ENCODE peak calls at places on chromosomes 16 and 17, in nine cellular contexts. A, X, Q, V, G, T, R, O and H are unnamed samples.

GRCh38 chr17:77516902-77517301 is 376.1 kb downstream of the SEC14L1 start:
- DNase-seq in R (no peak), T (peak; percentile 41), X (no peak), G (peak; percentile 56), O (no peak), Q (no peak), A (no peak), V (peak; percentile 96), H (peak; percentile 12)

GRCh38 chr17:80498242-80498919 is 22.0 kb upstream of the NPTX1 start:
- DNase-seq in X (no peak), T (no peak), A (no peak), O (peak; percentile 77), R (no peak), G (peak; percentile 81), Q (no peak), V (peak; percentile 81), H (no peak)

GRCh38 chr17:38748329-38749221 is at the start of gene PCGF2:
- DNase-seq in O (peak; percentile 92), X (peak; percentile 94), G (peak; percentile 95), R (peak; percentile 99), V (peak; percentile 86), Q (peak; percentile 73), T (peak; percentile 98), A (peak; percentile 95), H (peak; percentile 92)

GRCh38 chr16:75289189-75289588 is 37.8 kb upstream of the BCAR1 start:
- DNase-seq in O (no peak), Q (no peak), T (no peak), A (no peak), X (no peak), V (no peak), R (no peak), G (peak; percentile 63), H (no peak)

GRCh38 chr17:49496183-49496865 is 1.2 kb downstream of the NGFR start:
- DNase-seq in R (peak; percentile 89), A (peak; percentile 83), G (peak; percentile 64), O (peak; percentile 79), X (peak; percentile 79), V (peak; percentile 44), Q (peak; percentile 79), T (peak; percentile 92), H (no peak)

GRCh38 chr17:17365476-17366110 is 62.4 kb downstream of the NT5M start:
- DNase-seq in G (no peak), A (no peak), V (no peak), R (no peak), T (no peak), Q (no peak), O (no peak), X (no peak), H (no peak)

GRCh38 chr17:2412561-2413021 is 11.7 kb upstream of the MNT start:
- DNase-seq in Q (no peak), A (no peak), V (no peak), G (peak; percentile 35), T (peak; percentile 69), X (no peak), R (no peak), O (no peak), H (no peak)

GRCh38 chr17:55495239-55495638 is 16.0 kb downstream of the SMIM36 start:
- DNase-seq in Q (no peak), A (no peak), T (no peak), G (no peak), X (no peak), R (no peak), V (no peak), O (no peak), H (no peak)

GRCh38 chr17:65013613-65014391 is 42.7 kb downstream of the GNA13 start:
- DNase-seq in O (no peak), X (no peak), V (peak; percentile 93), A (no peak), Q (no peak), G (peak; percentile 89), T (no peak), R (no peak), H (no peak)

GRCh38 chr16:4288148-4288921 is 15.5 kb upstream of the TFAP4 start:
- DNase-seq in G (peak; percentile 61), V (peak; percentile 70), X (peak; percentile 73), Q (peak; percentile 75), O (peak; percentile 82), T (peak; percentile 84), R (peak; percentile 66), A (peak; percentile 88), H (no peak)

GRCh38 chr16:48206594-48207242 is 37.4 kb upstream of the LONP2 start:
- DNase-seq in A (no peak), O (no peak), X (no peak), Q (peak; percentile 67), T (no peak), R (no peak), V (no peak), G (peak; percentile 59), H (no peak)

GRCh38 chr17:9062399-9062902 is 41.1 kb downstream of the NTN1 start:
- DNase-seq in X (no peak), O (no peak), Q (no peak), A (no peak), G (no peak), R (no peak), T (no peak), V (no peak), H (no peak)

GRCh38 chr16:66618588-66618987 is 14.1 kb downstream of the CMTM3 start:
- DNase-seq in A (no peak), R (peak; percentile 40), O (peak; percentile 34), T (no peak), V (peak; percentile 99), Q (no peak), G (peak; percentile 90), X (no peak), H (no peak)

GRCh38 chr16:278863-279366 is 1.5 kb upstream of the ARHGDIG start:
- DNase-seq in Q (no peak), A (no peak), O (no peak), R (no peak), V (peak; percentile 51), T (peak; percentile 34), G (peak; percentile 50), X (no peak), H (no peak)

GRCh38 chr16:920722-921121 is 50.1 kb downstream of the LMF1 start:
- DNase-seq in X (peak; percentile 35), Q (no peak), A (no peak), T (peak; percentile 86), R (peak; percentile 34), V (no peak), G (peak; percentile 15), O (no peak), H (no peak)

GRCh38 chr17:56912105-56912999 is 1.5 kb downstream of the TRIM25 start:
- DNase-seq in G (peak; percentile 27), O (peak; percentile 45), X (peak; percentile 37), R (peak; percentile 76), Q (peak; percentile 92), V (no peak), A (no peak), T (no peak), H (no peak)

GRCh38 chr16:63217011-63217410 is 1180.8 kb upstream of the CDH8 start:
- DNase-seq in A (no peak), V (no peak), Q (no peak), G (no peak), T (no peak), O (no peak), R (no peak), X (no peak), H (no peak)
- H3K4me3 ChIP-seq in A (no peak overlapping the region), V (no peak overlapping the region), Q (no peak overlapping the region), G (no peak overlapping the region), T (no peak overlapping the region), O (no peak overlapping the region), R (no peak overlapping the region), X (no peak overlapping the region), H (no peak overlapping the region)

GRCh38 chr17:3693099-3693498 is 2.9 kb downstream of the P2RX5 start:
- DNase-seq in V (no peak), A (no peak), Q (no peak), G (no peak), O (no peak), T (no peak), X (no peak), R (no peak), H (no peak)
- H3K4me3 ChIP-seq in V (no peak overlapping the region), A (no peak overlapping the region), Q (no peak overlapping the region), G (no peak overlapping the region), O (no peak overlapping the region), T (no peak overlapping the region), X (no peak overlapping the region), R (no peak overlapping the region), H (no peak overlapping the region)

GRCh38 chr16:68292425-68292824 is 18.3 kb downstream of the SLC7A6OS start:
- DNase-seq in T (no peak), Q (no peak), X (no peak), A (no peak), O (no peak), R (no peak), G (no peak), V (no peak), H (no peak)

GRCh38 chr16:68291227-68291626 is 19.5 kb downstream of the SLC7A6OS start:
- DNase-seq in O (no peak), A (no peak), V (no peak), T (no peak), X (no peak), Q (no peak), G (no peak), R (no peak), H (no peak)

GRCh38 chr16:68289202-68289601 is 21.5 kb downstream of the SLC7A6OS start:
- DNase-seq in V (no peak), X (no peak), G (no peak), R (no peak), O (no peak), Q (no peak), A (no peak), T (no peak), H (no peak)

GRCh38 chr16:68289621-68290329 is 21.0 kb downstream of the SLC7A6OS start:
- DNase-seq in V (peak; percentile 78), T (no peak), Q (no peak), O (no peak), G (peak; percentile 39), A (no peak), R (no peak), X (no peak), H (no peak)

GRCh38 chr16:68290455-68290854 is 20.3 kb downstream of the SLC7A6OS start:
- DNase-seq in G (no peak), A (no peak), O (no peak), R (no peak), X (no peak), T (no peak), V (no peak), Q (no peak), H (no peak)
- H3K4me3 ChIP-seq in G (no peak overlapping the region), A (no peak overlapping the region), O (no peak overlapping the region), R (no peak overlapping the region), X (peak overlapping the region; percentile 8), T (no peak overlapping the region), V (no peak overlapping the region), Q (no peak overlapping the region), H (no peak overlapping the region)

DNA sequence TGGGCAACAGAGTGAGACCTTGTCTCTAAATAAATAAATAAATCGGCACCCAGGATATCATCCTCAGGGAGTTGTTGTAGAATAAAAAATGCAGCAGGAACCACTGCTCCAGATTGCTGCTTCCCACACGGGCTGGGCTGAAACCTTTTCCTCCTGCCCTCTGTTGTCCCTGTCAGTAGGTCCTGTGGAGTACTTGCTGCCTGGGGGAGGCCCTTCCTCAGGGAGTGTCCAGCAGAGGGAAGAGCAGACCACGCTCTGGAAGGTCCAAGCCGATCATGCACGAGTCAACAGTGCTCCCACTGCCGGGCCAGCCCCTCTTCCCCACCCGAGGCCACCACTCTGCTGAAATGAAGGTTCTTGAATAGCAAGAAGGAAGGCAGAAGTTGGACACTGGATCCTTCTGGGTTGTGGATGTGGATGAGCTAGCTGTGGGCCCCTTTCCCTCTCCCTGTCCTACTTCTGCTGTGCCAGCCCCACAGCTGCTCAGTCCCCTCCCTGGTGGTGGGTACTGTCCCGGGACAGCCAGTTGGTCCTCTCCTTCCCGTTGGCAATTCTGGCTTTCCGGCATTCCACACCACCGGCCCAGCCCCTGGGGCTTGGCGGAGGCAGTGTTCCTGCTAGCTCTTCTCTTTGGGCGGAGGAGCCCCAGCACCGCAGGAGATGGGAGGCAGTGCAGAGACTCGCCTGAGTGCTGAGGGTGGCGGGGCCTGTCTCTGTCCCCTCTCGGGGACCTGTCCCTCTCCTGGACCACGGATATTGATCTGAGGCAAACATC is 10.8 kb downstream of the CDK5R1 start:
- DNase-seq in Q (no peak), O (no peak), G (no peak), T (no peak), R (no peak), V (peak; percentile 41), A (no peak), X (no peak), H (no peak)
- H3K4me3 ChIP-seq in Q (no peak overlapping the region), O (no peak overlapping the region), G (no peak overlapping the region), T (no peak overlapping the region), R (no peak overlapping the region), V (no peak overlapping the region), A (no peak overlapping the region), X (no peak overlapping the region), H (no peak overlapping the region)